ENCODE peak calls at places on chromosomes 5 and 9, in eight cellular contexts. One of them, this sample, is unnamed.

GRCh38 chr9:96491079-96491879 is 41.3 kb downstream of the HABP4 start:
- DNase-seq in PC-9: no peak
- DNase-seq in PC-3: no peak
- DNase-seq in HCT116: peak; percentile 35
- DNase-seq in GM23338: no peak
- DNase-seq in hepatocyte: no peak
- DNase-seq in OCI-LY7: no peak
- DNase-seq in MM.1S: no peak
- DNase-seq in this sample: no peak

GRCh38 chr5:136084698-136085097 is 47.9 kb upstream of the SMAD5 start:
- DNase-seq in PC-9: no peak
- DNase-seq in PC-3: no peak
- DNase-seq in HCT116: no peak
- DNase-seq in GM23338: no peak
- DNase-seq in hepatocyte: no peak
- DNase-seq in OCI-LY7: no peak
- DNase-seq in MM.1S: no peak
- DNase-seq in this sample: no peak

GRCh38 chr9:81408951-81409350 is 280.4 kb downstream of the TLE1 start:
- DNase-seq in PC-9: no peak
- DNase-seq in PC-3: no peak
- DNase-seq in HCT116: no peak
- DNase-seq in GM23338: no peak
- DNase-seq in hepatocyte: no peak
- DNase-seq in OCI-LY7: no peak
- DNase-seq in MM.1S: no peak
- DNase-seq in this sample: no peak

GRCh38 chr5:127867006-127867788 is 164.0 kb downstream of the CCDC192 start:
- DNase-seq in PC-9: no peak
- DNase-seq in PC-3: no peak
- DNase-seq in HCT116: no peak
- DNase-seq in GM23338: no peak
- DNase-seq in hepatocyte: no peak
- DNase-seq in OCI-LY7: no peak
- DNase-seq in MM.1S: no peak
- DNase-seq in this sample: no peak

GRCh38 chr9:81266674-81267073 is 422.7 kb downstream of the TLE1 start:
- DNase-seq in PC-9: no peak
- DNase-seq in PC-3: peak; percentile 64
- DNase-seq in HCT116: peak; percentile 0
- DNase-seq in GM23338: no peak
- DNase-seq in hepatocyte: no peak
- DNase-seq in OCI-LY7: no peak
- DNase-seq in MM.1S: no peak
- DNase-seq in this sample: peak; percentile 13

GRCh38 chr9:108040783-108041182 is 551.2 kb upstream of the KLF4 start:
- DNase-seq in PC-9: peak; percentile 39
- DNase-seq in PC-3: peak; percentile 64
- DNase-seq in HCT116: no peak
- DNase-seq in GM23338: no peak
- DNase-seq in hepatocyte: peak; percentile 56
- DNase-seq in OCI-LY7: no peak
- DNase-seq in MM.1S: no peak
- DNase-seq in this sample: peak; percentile 75

GRCh38 chr9:138023394-138024124 is 146.0 kb downstream of the CACNA1B start:
- DNase-seq in PC-9: no peak
- DNase-seq in PC-3: no peak
- DNase-seq in HCT116: no peak
- DNase-seq in GM23338: peak; percentile 62
- DNase-seq in hepatocyte: no peak
- DNase-seq in OCI-LY7: no peak
- DNase-seq in MM.1S: no peak
- DNase-seq in this sample: no peak

GRCh38 chr5:67393211-67393610 is 196.6 kb upstream of the CD180 start:
- DNase-seq in PC-9: no peak
- DNase-seq in PC-3: no peak
- DNase-seq in HCT116: no peak
- DNase-seq in GM23338: no peak
- DNase-seq in hepatocyte: no peak
- DNase-seq in OCI-LY7: no peak
- DNase-seq in MM.1S: no peak
- DNase-seq in this sample: no peak

GRCh38 chr9:109319072-109319630 is 1.7 kb downstream of the EPB41L4B start:
- DNase-seq in PC-9: peak; percentile 25
- DNase-seq in PC-3: peak; percentile 49
- DNase-seq in HCT116: no peak
- DNase-seq in GM23338: peak; percentile 53
- DNase-seq in hepatocyte: peak; percentile 44
- DNase-seq in OCI-LY7: no peak
- DNase-seq in MM.1S: no peak
- DNase-seq in this sample: no peak

DNA sequence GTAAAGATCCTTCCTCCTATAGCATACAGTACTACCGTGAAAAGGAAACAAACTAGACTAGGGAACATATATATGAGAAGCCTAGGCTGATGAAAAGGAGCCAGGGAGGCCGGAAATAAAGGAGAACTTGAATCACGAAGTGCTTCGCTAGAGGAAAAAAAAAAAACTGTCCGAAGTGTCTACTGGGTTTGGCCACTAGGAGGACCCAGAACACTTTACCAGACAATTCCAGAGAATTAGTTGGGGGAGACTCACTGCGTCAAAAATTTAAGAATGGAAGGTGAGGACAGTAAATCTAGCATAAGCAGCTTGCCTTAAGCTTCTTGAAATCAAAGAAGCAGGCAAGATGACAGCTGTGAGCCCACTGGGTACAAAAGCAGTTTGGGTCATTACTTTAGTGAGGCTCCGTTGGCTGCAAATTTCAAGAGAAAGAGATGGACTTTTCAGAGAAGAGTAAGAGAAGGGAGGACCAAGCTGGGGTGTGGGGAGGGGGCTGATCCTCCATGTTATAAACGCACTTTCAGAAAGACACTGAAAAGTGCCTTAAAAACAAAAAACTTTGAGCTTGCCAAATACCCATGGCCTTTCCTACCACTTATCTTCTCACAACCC is 47.4 kb downstream of the P4HA2 start:
- DNase-seq in PC-9: peak; percentile 43
- DNase-seq in PC-3: peak; percentile 69
- DNase-seq in HCT116: peak; percentile 47
- DNase-seq in GM23338: peak; percentile 81
- DNase-seq in hepatocyte: peak; percentile 73
- DNase-seq in OCI-LY7: peak; percentile 75
- DNase-seq in MM.1S: peak; percentile 55
- DNase-seq in this sample: peak; percentile 87
- H3K9me2 ChIP-seq in PC-9: no peaks in the 10 kb centered on the region
- H3K9me2 ChIP-seq in PC-3: no peaks in the 10 kb centered on the region
- H3K9me2 ChIP-seq in HCT116: no peaks in the 10 kb centered on the region
- H3K9me2 ChIP-seq in GM23338: peaks cover 7% of the 10 kb centered on the region
- H3K9me2 ChIP-seq in hepatocyte: no peaks in the 10 kb centered on the region
- H3K9me2 ChIP-seq in OCI-LY7: no peaks in the 10 kb centered on the region
- H3K9me2 ChIP-seq in MM.1S: no peaks in the 10 kb centered on the region
- H3K9me2 ChIP-seq in this sample: no peaks in the 10 kb centered on the region

GRCh38 chr5:43036409-43036808 is 3.7 kb downstream of the ANXA2R start:
- DNase-seq in PC-9: no peak
- DNase-seq in PC-3: no peak
- DNase-seq in HCT116: no peak
- DNase-seq in GM23338: no peak
- DNase-seq in hepatocyte: no peak
- DNase-seq in OCI-LY7: no peak
- DNase-seq in MM.1S: no peak
- DNase-seq in this sample: no peak

GRCh38 chr5:43038523-43038989 is 1.6 kb downstream of the ANXA2R start:
- DNase-seq in PC-9: no peak
- DNase-seq in PC-3: peak; percentile 64
- DNase-seq in HCT116: no peak
- DNase-seq in GM23338: peak; percentile 46
- DNase-seq in hepatocyte: no peak
- DNase-seq in OCI-LY7: peak; percentile 27
- DNase-seq in MM.1S: peak; percentile 79
- DNase-seq in this sample: no peak

GRCh38 chr5:43037929-43038510 is 2.1 kb downstream of the ANXA2R start:
- DNase-seq in PC-9: no peak
- DNase-seq in PC-3: peak; percentile 82
- DNase-seq in HCT116: no peak
- DNase-seq in GM23338: peak; percentile 32
- DNase-seq in hepatocyte: no peak
- DNase-seq in OCI-LY7: peak; percentile 43
- DNase-seq in MM.1S: peak; percentile 92
- DNase-seq in this sample: peak; percentile 71

GRCh38 chr5:43039115-43039467 is 1.0 kb downstream of the ANXA2R start:
- DNase-seq in PC-9: no peak
- DNase-seq in PC-3: no peak
- DNase-seq in HCT116: no peak
- DNase-seq in GM23338: no peak
- DNase-seq in hepatocyte: no peak
- DNase-seq in OCI-LY7: no peak
- DNase-seq in MM.1S: no peak
- DNase-seq in this sample: no peak

DNA sequence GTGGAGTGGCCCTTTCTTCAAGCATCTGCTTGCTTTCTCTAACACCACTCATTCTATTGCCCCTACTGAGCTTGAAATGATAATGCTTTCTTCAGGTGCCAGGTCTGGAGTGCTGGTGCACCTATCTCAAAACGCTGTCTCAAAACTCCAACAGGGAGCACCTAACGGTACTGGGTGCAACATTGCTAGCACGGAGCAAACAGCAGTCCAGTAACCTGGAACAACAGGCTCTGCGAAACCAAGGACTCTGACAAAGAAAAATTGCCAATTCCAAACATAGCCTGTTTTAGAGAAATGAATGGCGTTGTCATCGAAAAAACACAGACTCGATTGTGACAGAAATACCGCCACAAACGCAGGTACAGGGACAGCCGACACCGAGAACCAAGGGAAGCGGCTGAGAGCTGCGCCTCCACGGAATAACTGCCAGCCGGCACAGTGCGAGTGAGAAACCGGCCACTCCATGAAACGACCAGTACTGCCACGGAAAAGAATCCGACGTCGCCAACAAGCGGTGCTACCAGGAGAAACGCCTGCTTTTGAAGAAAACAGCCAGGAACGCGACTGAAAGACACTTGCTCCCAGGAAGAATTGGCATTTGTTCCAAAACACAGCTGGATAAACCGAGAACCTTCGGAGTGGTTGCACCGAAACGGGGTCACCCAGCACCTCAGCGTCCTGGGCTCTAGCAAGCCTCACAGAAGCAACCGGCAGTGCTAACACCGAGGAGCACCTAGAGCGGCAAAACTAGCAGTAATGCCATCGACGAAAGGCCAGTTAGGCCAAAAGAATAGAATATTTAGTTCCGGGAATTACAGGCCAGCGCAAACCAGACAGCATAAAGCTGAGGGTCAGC is 3.0 kb downstream of the ANXA2R start:
- DNase-seq in PC-9: no peak
- DNase-seq in PC-3: peak; percentile 71
- DNase-seq in HCT116: no peak
- DNase-seq in GM23338: peak; percentile 47
- DNase-seq in hepatocyte: no peak
- DNase-seq in OCI-LY7: no peak
- DNase-seq in MM.1S: no peak
- DNase-seq in this sample: peak; percentile 16
- H3K4me3 ChIP-seq in PC-9: peak overlapping the region; percentile 76
- H3K4me3 ChIP-seq in PC-3: peak overlapping the region; percentile 70
- H3K4me3 ChIP-seq in HCT116: no peak overlapping the region
- H3K4me3 ChIP-seq in GM23338: no peak overlapping the region
- H3K4me3 ChIP-seq in hepatocyte: no peak overlapping the region
- H3K4me3 ChIP-seq in OCI-LY7: peak overlapping the region; percentile 70
- H3K4me3 ChIP-seq in MM.1S: peak overlapping the region; percentile 69
- H3K4me3 ChIP-seq in this sample: peak overlapping the region; percentile 75

GRCh38 chr5:146369691-146370090 is 31.1 kb downstream of the POU4F3 start:
- DNase-seq in PC-9: no peak
- DNase-seq in PC-3: peak; percentile 53
- DNase-seq in HCT116: no peak
- DNase-seq in GM23338: no peak
- DNase-seq in hepatocyte: no peak
- DNase-seq in OCI-LY7: no peak
- DNase-seq in MM.1S: no peak
- DNase-seq in this sample: peak; percentile 52

GRCh38 chr5:146365618-146366017 is 27.0 kb downstream of the POU4F3 start:
- DNase-seq in PC-9: no peak
- DNase-seq in PC-3: no peak
- DNase-seq in HCT116: no peak
- DNase-seq in GM23338: no peak
- DNase-seq in hepatocyte: no peak
- DNase-seq in OCI-LY7: no peak
- DNase-seq in MM.1S: no peak
- DNase-seq in this sample: no peak

GRCh38 chr5:146366904-146367303 is 28.3 kb downstream of the POU4F3 start:
- DNase-seq in PC-9: no peak
- DNase-seq in PC-3: no peak
- DNase-seq in HCT116: no peak
- DNase-seq in GM23338: no peak
- DNase-seq in hepatocyte: no peak
- DNase-seq in OCI-LY7: no peak
- DNase-seq in MM.1S: no peak
- DNase-seq in this sample: no peak

DNA sequence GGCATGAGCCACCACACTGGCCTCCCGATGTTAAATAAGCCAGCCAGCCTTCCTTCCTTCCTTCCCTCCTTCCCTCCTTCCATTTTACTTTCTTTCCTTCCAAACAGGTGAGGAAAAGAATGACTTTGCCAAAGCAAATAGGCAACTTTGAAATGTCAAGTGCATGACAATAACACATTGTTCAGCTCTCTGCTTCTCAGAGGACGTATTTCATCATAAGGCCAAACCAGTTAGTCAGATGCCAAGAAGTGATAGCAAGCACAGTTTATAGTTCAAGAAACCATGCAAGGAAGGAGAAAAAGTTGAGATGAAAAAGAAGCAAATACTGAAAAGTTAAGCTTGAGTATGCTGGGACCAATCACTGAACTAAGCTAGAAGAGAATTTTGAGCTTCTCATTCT is 29.5 kb downstream of the POU4F3 start:
- DNase-seq in PC-9: no peak
- DNase-seq in PC-3: peak; percentile 63
- DNase-seq in HCT116: no peak
- DNase-seq in GM23338: no peak
- DNase-seq in hepatocyte: no peak
- DNase-seq in OCI-LY7: no peak
- DNase-seq in MM.1S: no peak
- DNase-seq in this sample: peak; percentile 19
- H3K9me2 ChIP-seq in PC-9: no peaks in the 10 kb centered on the region
- H3K9me2 ChIP-seq in PC-3: no peaks in the 10 kb centered on the region
- H3K9me2 ChIP-seq in HCT116: no peaks in the 10 kb centered on the region
- H3K9me2 ChIP-seq in GM23338: no peaks in the 10 kb centered on the region
- H3K9me2 ChIP-seq in hepatocyte: no peaks in the 10 kb centered on the region
- H3K9me2 ChIP-seq in OCI-LY7: no peaks in the 10 kb centered on the region
- H3K9me2 ChIP-seq in MM.1S: no peaks in the 10 kb centered on the region
- H3K9me2 ChIP-seq in this sample: no peaks in the 10 kb centered on the region

GRCh38 chr9:134456740-134457315 is 130.6 kb downstream of the RXRA start:
- DNase-seq in PC-9: no peak
- DNase-seq in PC-3: no peak
- DNase-seq in HCT116: no peak
- DNase-seq in GM23338: no peak
- DNase-seq in hepatocyte: no peak
- DNase-seq in OCI-LY7: no peak
- DNase-seq in MM.1S: no peak
- DNase-seq in this sample: no peak
- H3K4me3 ChIP-seq in PC-9: no peak overlapping the region
- H3K4me3 ChIP-seq in PC-3: no peak overlapping the region
- H3K4me3 ChIP-seq in HCT116: no peak overlapping the region
- H3K4me3 ChIP-seq in GM23338: no peak overlapping the region
- H3K4me3 ChIP-seq in hepatocyte: no peak overlapping the region
- H3K4me3 ChIP-seq in OCI-LY7: no peak overlapping the region
- H3K4me3 ChIP-seq in MM.1S: no peak overlapping the region
- H3K4me3 ChIP-seq in this sample: no peak overlapping the region